ENCODE peak calls at places on chromosomes 16 and 17, in nine cellular contexts. H is left lung; Z is WTC11; D is activated CD4-positive, alpha-beta T cell treated with anti-CD3 and anti-CD28 coated beads for 36 hours; C is stimulated activated naive CD8-positive, alpha-beta T cell treated with anti-CD3 and anti-CD28 coated beads, Interleukin-15, Interleukin-2, amounts not matched to agents 100 U/mL and 50 U/mL, for 24 hours; T is B cell; N is A549; G is activated naive CD8-positive, alpha-beta T cell treated with anti-CD3 and anti-CD28 coated beads, Interleukin-2, amount 10 ng/mL, durations not matched to agents 7 days and 5 days; L is pancreas. M is an unnamed sample.

GRCh38 chr16:50491516-50491915 is 56.7 kb upstream of the NKD1 start:
- ATAC-seq in H (no peak), Z (no peak), D (no peak), C (no peak), T (no peak), N (no peak), G (no peak), L (no peak), M (no peak)

GRCh38 chr16:78816499-78817441 is 717.3 kb downstream of the WWOX start:
- ATAC-seq in H (peak), Z (no peak), D (no peak), C (no peak), T (no peak), N (no peak), G (no peak), L (peak), M (no peak)

GRCh38 chr17:56777859-56778258 is 55.9 kb downstream of the C17orf67 start:
- ATAC-seq in H (no peak), Z (no peak), D (no peak), C (no peak), T (no peak), N (no peak), G (no peak), L (no peak), M (no peak)

GRCh38 chr17:59381716-59382570 is 50.5 kb downstream of the YPEL2 start:
- ATAC-seq in H (peak), Z (no peak), D (no peak), C (no peak), T (no peak), N (peak), G (no peak), L (peak), M (no peak)

GRCh38 chr16:55835578-55835977 is 2.7 kb upstream of the CES1 start:
- ATAC-seq in H (peak), Z (no peak), D (no peak), C (no peak), T (no peak), N (no peak), G (no peak), L (peak), M (no peak)

GRCh38 chr16:81939164-81940067 is 71.9 kb downstream of the SDR42E1 start:
- ATAC-seq in H (no peak), Z (peak), D (no peak), C (no peak), T (no peak), N (peak), G (no peak), L (no peak), M (no peak)

GRCh38 chr16:59148312-59148711 is 414.2 kb upstream of the GOT2 start:
- ATAC-seq in H (no peak), Z (no peak), D (no peak), C (no peak), T (no peak), N (no peak), G (no peak), L (no peak), M (no peak)

GRCh38 chr17:41678411-41678906 is 10.2 kb upstream of the EIF1 start:
- ATAC-seq in H (peak), Z (no peak), D (peak), C (peak), T (no peak), N (peak), G (peak), L (peak), M (no peak)

GRCh38 chr16:88120812-88121211 is 169.6 kb downstream of the BANP start:
- ATAC-seq in H (no peak), Z (no peak), D (no peak), C (no peak), T (no peak), N (no peak), G (no peak), L (no peak), M (no peak)

GRCh38 chr17:32136856-32137255 is 5.4 kb upstream of the RHOT1 start:
- ATAC-seq in H (no peak), Z (no peak), D (peak), C (peak), T (no peak), N (peak), G (peak), L (no peak), M (peak)

GRCh38 chr17:32946375-32947135 is 18.6 kb downstream of the TMEM98 start:
- ATAC-seq in H (no peak), Z (no peak), D (no peak), C (no peak), T (no peak), N (no peak), G (no peak), L (peak), M (no peak)

GRCh38 chr17:78892062-78892456 is 10.9 kb downstream of the CEP295NL start:
- ATAC-seq in H (no peak), Z (no peak), D (no peak), C (no peak), T (no peak), N (no peak), G (no peak), L (no peak), M (no peak)

GRCh38 chr16:74825941-74826340 is 51.3 kb upstream of the FA2H start:
- ATAC-seq in H (no peak), Z (no peak), D (no peak), C (no peak), T (no peak), N (no peak), G (no peak), L (no peak), M (no peak)

GRCh38 chr17:75011788-75012319 is 616 bp upstream of the MRPL58 start:
- ATAC-seq in H (peak), Z (no peak), D (no peak), C (no peak), T (no peak), N (peak), G (no peak), L (peak), M (no peak)

GRCh38 chr17:13352747-13353415 is 248.8 kb downstream of the HS3ST3A1 start:
- ATAC-seq in H (peak), Z (no peak), D (no peak), C (no peak), T (no peak), N (no peak), G (no peak), L (no peak), M (no peak)

GRCh38 chr16:87849419-87850008 is 19.8 kb downstream of the SLC7A5 start:
- ATAC-seq in H (no peak), Z (no peak), D (no peak), C (no peak), T (no peak), N (no peak), G (no peak), L (no peak), M (no peak)

GRCh38 chr16:68000450-68000849 is 1.2 kb upstream of the DPEP2 start:
- ATAC-seq in H (peak), Z (no peak), D (no peak), C (no peak), T (no peak), N (no peak), G (no peak), L (no peak), M (no peak)

GRCh38 chr17:80294653-80295052 is 34.0 kb downstream of the RNF213 start:
- ATAC-seq in H (no peak), Z (no peak), D (no peak), C (no peak), T (no peak), N (no peak), G (no peak), L (no peak), M (no peak)

GRCh38 chr16:66275795-66276428 is 90.6 kb upstream of the CDH5 start:
- ATAC-seq in H (peak), Z (peak), D (no peak), C (no peak), T (no peak), N (peak), G (no peak), L (peak), M (no peak)

GRCh38 chr17:42629420-42630009 is 20.0 kb downstream of the TUBG1 start:
- ATAC-seq in H (no peak), Z (no peak), D (no peak), C (no peak), T (no peak), N (no peak), G (no peak), L (peak), M (no peak)